ENCODE peak calls at places on chromosomes 11 and 22, in six cellular contexts. J, E, U, X, O and I are unnamed samples. For H3K4me1, the result is how much of the 10 kb centered on the place peaks cover.

GRCh38 chr11:2474059-2474901 is 29.5 kb downstream of the KCNQ1 start:
- DNase-seq in E (no peak), X (no peak), J (no peak), O (no peak), U (no peak), I (no peak)

GRCh38 chr22:48428556-48429371 is 1398.9 kb downstream of the BRD1 start:
- DNase-seq in O (no peak), U (no peak), J (no peak), E (no peak), X (no peak), I (no peak)

GRCh38 chr11:61838501-61838900 is 10.4 kb downstream of the FADS2 start:
- DNase-seq in U (no peak), X (no peak), E (no peak), O (no peak), J (no peak), I (no peak)

GRCh38 chr11:67449116-67449844 is 3.2 kb downstream of the GPR152 start:
- DNase-seq in J (no peak), O (no peak), U (no peak), E (no peak), X (no peak), I (no peak)

GRCh38 chr22:39185601-39186012 is 33.1 kb upstream of the CBX7 start:
- DNase-seq in E (no peak), O (peak), X (peak), U (no peak), J (peak), I (no peak)

GRCh38 chr11:134139873-134140331 is 71.0 kb downstream of the JAM3 start:
- DNase-seq in E (peak), J (peak), O (peak), U (peak), X (no peak), I (no peak)

GRCh38 chr11:68012044-68012842 is 2.1 kb downstream of the ALDH3B1 start:
- DNase-seq in O (no peak), X (peak), E (no peak), J (no peak), U (no peak), I (no peak)

GRCh38 chr11:112610996-112611795 is 350.0 kb upstream of the NCAM1 start:
- DNase-seq in O (no peak), U (no peak), X (no peak), E (no peak), J (no peak), I (no peak)

GRCh38 chr11:46279393-46280099 is 2.1 kb downstream of the CREB3L1 start:
- DNase-seq in E (no peak), O (peak), U (no peak), J (peak), X (no peak), I (no peak)

GRCh38 chr11:17439316-17439782 is 37.3 kb downstream of the ABCC8 start:
- DNase-seq in E (no peak), O (no peak), J (no peak), U (no peak), X (no peak), I (no peak)

GRCh38 chr22:50319503-50319951 is 7.3 kb downstream of the DENND6B start:
- DNase-seq in O (no peak), E (no peak), J (no peak), X (no peak), U (no peak), I (no peak)

GRCh38 chr11:31641477-31642062 is 132.0 kb downstream of the ELP4 start:
- DNase-seq in U (no peak), J (peak), O (peak), E (no peak), X (no peak), I (no peak)

GRCh38 chr22:46945481-46945880 is 183.0 kb downstream of the TBC1D22A start:
- DNase-seq in O (no peak), E (no peak), J (no peak), U (no peak), X (no peak), I (no peak)

GRCh38 chr22:30241576-30242371 is 4.8 kb downstream of the LIF start:
- DNase-seq in O (no peak), U (no peak), J (peak), X (no peak), E (no peak), I (no peak)

GRCh38 chr22:23850136-23850611 is 7.5 kb upstream of the SLC2A11 start:
- DNase-seq in U (no peak), X (no peak), O (no peak), E (no peak), J (no peak), I (no peak)

GRCh38 chr11:27705873-27706820 is 5.9 kb upstream of the BDNF start:
- DNase-seq in X (peak), U (no peak), E (no peak), O (no peak), J (peak), I (no peak)

GRCh38 chr22:43862882-43863202 is 529 bp upstream of the SULT4A1 start:
- DNase-seq in J (no peak), E (no peak), X (no peak), O (no peak), U (no peak), I (no peak)
- H3K4me3 ChIP-seq in J (no peak), E (no peak), X (no peak), O (no peak), U (no peak), I (no peak)

GRCh38 chr22:25546751-25547150 is 17.7 kb upstream of the GRK3 start:
- DNase-seq in U (no peak), E (no peak), J (no peak), O (no peak), X (no peak), I (no peak)

GRCh38 chr22:25546242-25546641 is 18.2 kb upstream of the GRK3 start:
- DNase-seq in E (no peak), U (no peak), X (no peak), O (no peak), J (no peak), I (no peak)

GRCh38 chr22:25542720-25543402 is 21.6 kb upstream of the GRK3 start:
- DNase-seq in U (no peak), J (no peak), X (no peak), E (no peak), O (no peak), I (no peak)

GRCh38 chr22:25545117-25545516 is 19.4 kb upstream of the GRK3 start:
- DNase-seq in U (no peak), O (no peak), X (no peak), J (no peak), E (no peak), I (no peak)

GRCh38 chr22:25545677-25546076 is 18.8 kb upstream of the GRK3 start:
- DNase-seq in U (no peak), E (no peak), X (no peak), O (no peak), J (no peak), I (no peak)
- H3K27ac ChIP-seq in U (no peak), E (no peak), X (no peak), O (no peak), J (no peak), I (no peak)

GRCh38 chr11:86186420-86186819 is 58.1 kb upstream of the EED start:
- DNase-seq in E (no peak), U (no peak), O (no peak), J (no peak), X (no peak), I (no peak)
- H3K4me1 ChIP-seq in E (under half), U (under half), O (under half), J (under half), X (under half), I (under half)

GRCh38 chr22:45645150-45645525 is 26.5 kb upstream of the ATXN10 start:
- DNase-seq in J (no peak), U (no peak), X (no peak), E (no peak), O (no peak), I (no peak)

GRCh38 chr22:45644714-45645113 is 26.9 kb upstream of the ATXN10 start:
- DNase-seq in U (no peak), O (no peak), J (no peak), X (no peak), E (no peak), I (no peak)

GRCh38 chr22:45647532-45648225 is 24.0 kb upstream of the ATXN10 start:
- DNase-seq in E (no peak), U (no peak), O (no peak), X (no peak), J (no peak), I (no peak)

GRCh38 chr22:45648320-45649070 is 23.1 kb upstream of the ATXN10 start:
- DNase-seq in U (no peak), J (no peak), E (no peak), O (no peak), X (no peak), I (no peak)

GRCh38 chr22:45645526-45646414 is 25.9 kb upstream of the ATXN10 start:
- DNase-seq in E (peak), J (peak), O (peak), X (no peak), U (peak), I (peak)
- H3K4me3 ChIP-seq in E (no peak), J (no peak), O (no peak), X (no peak), U (no peak), I (no peak)

GRCh38 chr11:75566763-75567279 is 4.8 kb downstream of the SERPINH1 start:
- DNase-seq in O (no peak), E (no peak), X (no peak), U (no peak), J (no peak), I (no peak)

GRCh38 chr11:75565221-75565814 is 3.3 kb downstream of the SERPINH1 start:
- DNase-seq in X (no peak), E (no peak), O (no peak), J (peak), U (no peak), I (no peak)

GRCh38 chr11:75568616-75569219 is 6.7 kb downstream of the SERPINH1 start:
- DNase-seq in X (no peak), J (no peak), O (no peak), E (no peak), U (no peak), I (no peak)

GRCh38 chr11:75565916-75566762 is 4.1 kb downstream of the SERPINH1 start:
- DNase-seq in X (no peak), E (no peak), J (no peak), O (no peak), U (no peak), I (no peak)

DNA sequence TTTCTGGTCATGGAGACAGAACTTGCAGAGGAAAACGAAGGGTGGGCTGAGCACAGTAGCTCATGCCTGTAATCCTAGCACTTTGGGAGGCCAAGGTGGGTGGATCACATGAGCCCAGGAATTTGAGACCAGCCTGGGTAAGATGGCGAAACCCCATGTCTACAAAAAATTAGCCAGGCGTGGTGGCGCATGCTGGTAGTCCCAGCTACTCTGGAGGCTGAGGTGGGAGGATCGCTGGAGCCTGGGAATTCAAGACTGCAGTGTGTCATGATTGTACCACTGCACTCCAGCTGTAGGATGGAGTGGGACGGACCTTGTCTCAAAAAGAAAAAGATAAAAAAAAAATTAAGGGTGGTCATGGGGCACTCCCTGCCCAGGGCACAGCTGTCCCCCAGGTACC is 5.9 kb downstream of the SERPINH1 start:
- DNase-seq in J (no peak), E (no peak), O (no peak), X (no peak), U (no peak), I (no peak)
- H3K27ac ChIP-seq in J (no peak), E (no peak), O (no peak), X (peak), U (no peak), I (no peak)

GRCh38 chr22:25749420-25750169 is 7.6 kb downstream of the MYO18B start:
- DNase-seq in J (no peak), U (no peak), E (no peak), O (no peak), X (no peak), I (no peak)
- H3K4me1 ChIP-seq in J (under half), U (under half), E (under half), O (under half), X (under half), I (under half)

DNA sequence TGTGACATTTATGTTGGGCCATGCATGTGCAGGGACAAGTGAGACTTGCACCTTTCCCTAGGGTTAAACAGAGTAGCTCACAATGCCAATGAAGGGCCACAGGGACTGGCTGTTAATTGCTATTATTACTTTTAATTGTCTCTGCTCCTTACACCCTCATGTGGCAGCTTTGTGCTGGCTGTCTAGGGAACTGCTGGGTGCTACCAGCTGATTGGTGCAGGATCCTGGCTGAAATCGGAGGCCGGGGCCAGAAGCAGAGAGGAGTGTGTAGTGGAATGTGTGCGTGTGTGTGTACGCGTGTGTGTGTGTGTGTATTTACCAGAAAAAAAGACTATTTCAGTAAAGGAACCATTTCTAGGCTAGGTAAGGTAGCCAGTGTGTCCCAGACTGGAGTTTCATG is 302.5 kb downstream of the CTTN start:
- DNase-seq in U (no peak), J (no peak), E (no peak), X (no peak), O (no peak), I (no peak)
- H3K4me3 ChIP-seq in U (no peak), J (no peak), E (no peak), X (no peak), O (no peak), I (no peak)